ENCODE peak calls at places on chromosome 3, in nine cellular contexts. E is mammary epithelial cell, U is stomach, H is psoas muscle, O is BE2C, X is adrenal gland, P is heart right ventricle, M is H9, F is cardiac muscle cell. B is an unnamed sample. For H3K4me1 and H3K27me3, the result is how much of the 10 kb centered on the place peaks cover.

GRCh38 chr3:29758108-29759020 is 477.5 kb downstream of the RBMS3 start:
- DNase-seq in P (no peak), H (no peak), M (no peak), E (peak), O (no peak), F (peak), X (peak), U (no peak), B (no peak)

GRCh38 chr3:52473031-52473430 is 17.6 kb downstream of the NISCH start:
- DNase-seq in E (no peak), H (no peak), U (no peak), M (no peak), O (no peak), F (no peak), P (no peak), X (no peak), B (no peak)

GRCh38 chr3:99413504-99413903 is 224.9 kb upstream of the COL8A1 start:
- DNase-seq in M (no peak), H (no peak), F (peak), U (no peak), P (no peak), X (no peak), E (peak), O (no peak), B (no peak)

GRCh38 chr3:153103406-153103945 is 58.5 kb upstream of the RAP2B start:
- DNase-seq in E (no peak), U (no peak), M (no peak), H (no peak), X (no peak), P (no peak), F (no peak), O (no peak), B (no peak)

GRCh38 chr3:158709666-158710083 is 22.6 kb downstream of the RARRES1 start:
- DNase-seq in U (no peak), M (no peak), F (peak), H (no peak), X (peak), O (peak), P (no peak), E (peak), B (no peak)

GRCh38 chr3:28476194-28476593 is 127.6 kb upstream of the AZI2 start:
- DNase-seq in H (no peak), X (no peak), O (no peak), F (peak), M (no peak), E (peak), P (no peak), U (no peak), B (no peak)

GRCh38 chr3:34012102-34012461 is 213.7 kb downstream of the PDCD6IP start:
- DNase-seq in P (no peak), F (peak), H (no peak), X (peak), U (no peak), M (no peak), E (peak), O (no peak), B (no peak)

GRCh38 chr3:194330160-194330559 is 21.0 kb downstream of the CPN2 start:
- DNase-seq in X (no peak), M (no peak), E (no peak), U (no peak), F (no peak), P (no peak), O (no peak), H (no peak), B (no peak)

GRCh38 chr3:127074900-127075360 is 92.0 kb downstream of the PLXNA1 start:
- DNase-seq in H (peak), M (no peak), P (no peak), O (peak), U (no peak), F (peak), E (peak), X (peak), B (peak)

GRCh38 chr3:15781637-15782402 is 16.0 kb downstream of the ANKRD28 start:
- DNase-seq in H (no peak), P (no peak), O (no peak), E (no peak), U (no peak), M (no peak), X (no peak), F (peak), B (no peak)

GRCh38 chr3:186826316-186826977 is 16.1 kb upstream of the ADIPOQ start:
- DNase-seq in F (no peak), E (no peak), U (no peak), X (no peak), O (no peak), M (no peak), H (no peak), P (no peak), B (peak)

GRCh38 chr3:66372681-66373350 is 128.0 kb downstream of the LRIG1 start:
- DNase-seq in O (peak), P (peak), H (no peak), U (no peak), M (peak), E (no peak), F (no peak), X (no peak), B (peak)

GRCh38 chr3:55649554-55649953 is 162.4 kb upstream of the WNT5A start:
- DNase-seq in E (no peak), H (no peak), F (no peak), M (no peak), P (no peak), U (no peak), O (no peak), X (no peak), B (no peak)

DNA sequence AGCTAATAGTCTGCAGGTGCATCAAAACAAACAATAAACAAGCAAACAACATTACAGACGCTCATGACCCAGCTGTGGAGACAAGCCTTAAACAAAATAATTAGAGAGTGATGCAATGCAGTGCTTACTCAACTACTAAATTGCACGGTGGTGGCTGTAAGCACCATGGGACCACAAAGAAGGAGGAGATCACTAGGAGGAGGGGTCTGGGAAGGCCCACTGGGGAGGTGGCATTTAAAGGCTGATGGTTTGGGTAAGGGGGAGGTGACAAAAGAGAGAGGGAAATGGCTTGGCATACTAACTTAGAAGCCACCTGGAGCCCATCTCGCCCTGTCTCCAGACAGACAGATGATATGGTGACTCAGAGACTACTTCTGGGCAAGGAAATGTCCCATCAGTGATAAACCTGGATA is 516.7 kb downstream of the FOXP1 start:
- DNase-seq in O (no peak), H (no peak), U (no peak), F (peak), E (peak), X (no peak), M (no peak), P (no peak), B (no peak)
- H3K4me1 ChIP-seq in O (under half), H (under half), U (half or more), F (under half), E (half or more), X (under half), M (under half), P (half or more), B (under half)

GRCh38 chr3:10504161-10505049 is 981 bp downstream of the ATP2B2 start:
- DNase-seq in F (no peak), P (no peak), E (no peak), O (peak), U (no peak), H (no peak), M (no peak), X (no peak), B (no peak)
- TF ChIP-seq CTCF in F (no peak), P (no peak), E (no peak), O (peak), U (no peak), H (no peak), M (no peak), X (no peak), B (peak)

DNA sequence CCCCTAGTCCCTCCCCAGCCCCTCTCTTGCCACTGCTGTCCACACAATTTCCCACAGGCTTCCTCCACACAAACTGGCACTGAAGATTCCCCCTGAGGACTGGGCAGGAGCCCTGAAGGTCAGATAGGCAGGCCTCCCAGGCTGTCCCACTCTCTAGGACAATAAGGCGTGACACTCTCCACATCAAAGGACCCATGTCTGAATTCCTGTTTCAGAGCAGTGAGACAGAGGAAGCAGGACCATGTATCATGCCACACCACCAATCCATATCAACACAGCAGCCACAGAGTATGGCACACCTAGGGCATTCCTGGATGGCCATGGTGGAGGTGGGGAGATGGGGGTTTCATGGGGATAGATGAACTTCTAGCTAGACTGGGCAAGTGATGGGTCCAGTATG is 13.8 kb upstream of the CCR1 start:
- DNase-seq in M (no peak), F (no peak), U (no peak), H (no peak), X (no peak), P (no peak), O (no peak), E (no peak), B (no peak)
- H3K27me3 ChIP-seq in M (under half), F (under half), U (under half), H (under half), X (under half), P (under half), O (under half), E (under half), B (under half)

GRCh38 chr3:177356113-177356512 is 158.8 kb upstream of the TBL1XR1 start:
- DNase-seq in X (no peak), F (no peak), H (no peak), E (no peak), M (no peak), O (no peak), P (no peak), U (no peak), B (no peak)

GRCh38 chr3:177358968-177359600 is 161.8 kb upstream of the TBL1XR1 start:
- DNase-seq in M (peak), P (peak), H (peak), O (peak), F (peak), E (peak), U (peak), X (peak), B (peak)

GRCh38 chr3:177359601-177360357 is 162.5 kb upstream of the TBL1XR1 start:
- DNase-seq in O (peak), P (peak), E (peak), X (peak), F (peak), H (peak), M (peak), U (peak), B (peak)

GRCh38 chr3:177358085-177358967 is 161.0 kb upstream of the TBL1XR1 start:
- DNase-seq in P (peak), H (peak), M (peak), O (peak), X (peak), E (peak), U (peak), F (peak), B (peak)

DNA sequence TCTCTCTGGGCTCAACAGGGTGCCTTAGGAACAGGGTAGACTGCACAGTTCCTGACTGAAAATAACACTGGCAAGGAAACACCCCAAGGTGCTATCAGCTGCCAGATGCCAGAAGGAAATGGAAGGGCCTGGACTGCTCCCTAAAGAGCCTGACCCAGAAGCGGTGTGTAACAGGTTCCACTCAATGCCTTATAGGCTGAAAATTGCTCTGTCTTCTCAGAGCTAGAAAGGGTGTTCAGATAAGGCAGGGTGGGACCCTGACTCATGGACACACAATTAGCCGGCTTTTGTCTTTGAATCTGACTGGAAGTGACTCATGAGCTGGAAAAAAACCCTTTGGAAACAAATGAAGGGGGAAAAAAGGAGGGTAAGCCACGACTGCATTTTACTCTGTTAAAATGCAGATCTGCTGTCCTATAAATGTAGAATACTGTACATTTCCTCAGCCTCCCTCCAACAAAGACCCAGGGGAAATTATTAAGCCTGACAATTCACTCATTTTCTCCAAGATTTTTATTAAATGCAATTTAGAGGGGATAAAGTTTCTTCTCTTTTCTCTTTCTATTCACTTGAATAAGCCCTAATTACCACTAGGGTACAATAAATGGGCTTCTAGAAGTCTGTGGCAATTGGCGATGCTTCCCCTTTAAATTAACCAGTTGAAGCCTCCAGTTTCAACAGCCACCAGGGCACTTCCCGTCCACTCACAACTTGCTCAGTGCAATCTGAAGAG is 160.2 kb upstream of the TBL1XR1 start:
- DNase-seq in E (peak), O (peak), U (peak), M (no peak), H (no peak), P (peak), X (peak), F (peak), B (peak)
- H3K4me1 ChIP-seq in E (under half), O (under half), U (half or more), M (under half), H (half or more), P (half or more), X (under half), F (under half), B (under half)

GRCh38 chr3:49023775-49024174 is 1.9 kb downstream of the NDUFAF3 start:
- DNase-seq in U (no peak), P (no peak), F (no peak), X (no peak), E (no peak), O (no peak), H (no peak), M (no peak), B (no peak)

GRCh38 chr3:49022751-49023171 is 840 bp downstream of the NDUFAF3 start:
- DNase-seq in O (no peak), M (no peak), P (no peak), E (peak), X (no peak), H (no peak), F (no peak), U (no peak), B (peak)

GRCh38 chr3:49020335-49021212 is 1.3 kb upstream of the NDUFAF3 start:
- DNase-seq in P (peak), O (no peak), H (peak), M (no peak), U (peak), F (no peak), E (no peak), X (peak), B (peak)

GRCh38 chr3:49021213-49021812 is 608 bp upstream of the NDUFAF3 start:
- DNase-seq in O (peak), F (peak), U (peak), P (peak), M (peak), X (peak), H (peak), E (peak), B (peak)

GRCh38 chr3:49021813-49022720 is at the start of gene NDUFAF3:
- DNase-seq in M (peak), H (peak), O (peak), U (peak), P (peak), E (peak), X (peak), F (peak), B (peak)
- TF ChIP-seq CTCF in M (peak), H (peak), O (peak), U (peak), P (peak), E (peak), X (peak), F (peak), B (peak)

GRCh38 chr3:184383033-184383740 is 3.3 kb downstream of the CHRD start:
- DNase-seq in X (no peak), M (no peak), P (no peak), O (no peak), H (no peak), U (no peak), E (no peak), F (no peak), B (no peak)

GRCh38 chr3:184384342-184384741 is 4.5 kb downstream of the CHRD start:
- DNase-seq in H (no peak), X (no peak), M (no peak), F (no peak), P (no peak), O (no peak), U (no peak), E (no peak), B (no peak)

GRCh38 chr3:184380627-184381260 is 890 bp downstream of the CHRD start:
- DNase-seq in H (no peak), X (no peak), P (no peak), U (no peak), E (no peak), O (no peak), F (no peak), M (no peak), B (peak)

GRCh38 chr3:184381261-184382224 is 1.7 kb downstream of the CHRD start:
- DNase-seq in E (no peak), O (peak), F (no peak), P (no peak), U (no peak), H (peak), X (peak), M (no peak), B (peak)

DNA sequence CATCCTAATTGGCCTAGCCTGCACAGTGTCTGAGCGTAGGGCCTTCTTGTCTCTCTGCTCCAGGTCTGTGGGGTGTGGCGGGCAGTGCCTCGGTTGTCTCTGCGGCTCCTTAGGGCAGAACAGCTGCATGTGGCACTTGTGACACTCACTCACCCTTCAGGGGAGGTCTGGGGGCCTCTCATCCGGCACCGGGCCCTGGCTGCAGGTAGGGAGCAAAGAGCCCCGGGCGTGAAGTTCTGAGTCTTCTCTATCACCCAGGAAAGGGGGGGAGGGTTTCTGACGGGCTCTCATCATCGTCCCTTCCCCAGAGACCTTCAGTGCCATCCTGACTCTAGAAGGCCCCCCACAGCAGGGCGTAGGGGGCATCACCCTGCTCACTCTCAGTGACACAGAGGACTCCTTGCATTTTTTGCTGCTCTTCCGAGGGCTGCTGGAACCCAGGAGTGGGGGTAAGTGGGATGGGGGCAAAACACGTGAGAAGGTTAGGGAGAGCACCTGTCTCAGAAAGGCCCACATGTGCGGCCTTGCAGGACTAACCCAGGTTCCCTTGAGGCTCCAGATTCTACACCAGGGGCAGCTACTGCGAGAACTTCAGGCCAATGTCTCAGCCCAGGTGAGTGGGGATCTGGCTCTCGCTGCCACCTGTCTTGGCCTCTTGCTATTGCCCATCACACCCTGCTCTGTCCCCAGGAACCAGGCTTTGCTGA is 2.6 kb downstream of the CHRD start:
- DNase-seq in P (no peak), M (no peak), H (no peak), E (no peak), U (no peak), O (no peak), X (no peak), F (no peak), B (no peak)
- H3K27me3 ChIP-seq in P (under half), M (under half), H (under half), E (under half), U (under half), O (under half), X (under half), F (under half), B (under half)

DNA sequence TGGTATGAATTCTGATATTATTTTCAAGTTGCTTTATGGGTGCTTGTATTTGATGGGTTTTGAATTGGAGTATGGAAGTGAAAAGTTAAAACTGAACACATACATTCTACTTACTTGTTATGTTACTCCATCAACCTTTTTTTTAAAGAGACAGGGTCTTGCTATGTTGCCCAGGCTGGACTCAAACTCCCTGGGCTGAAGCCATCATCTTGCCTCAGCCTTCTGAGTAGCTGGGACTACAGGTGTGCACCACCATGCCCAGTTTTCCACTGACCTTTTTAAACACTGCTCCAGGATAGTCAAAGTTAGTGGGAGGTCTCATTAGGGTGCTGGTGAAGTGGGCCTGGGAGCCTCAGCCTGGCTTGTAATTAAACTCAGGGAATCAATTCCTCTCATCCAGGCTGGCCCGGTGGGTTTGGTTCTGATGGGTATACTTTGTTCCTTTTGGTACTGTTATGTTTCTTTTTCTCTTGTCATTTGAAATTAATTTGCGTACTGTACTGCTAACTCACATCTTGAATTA is 66.7 kb downstream of the FNDC3B start:
- DNase-seq in F (no peak), O (no peak), H (no peak), U (no peak), X (no peak), M (no peak), P (no peak), E (no peak), B (no peak)
- H3K4me1 ChIP-seq in F (half or more), O (under half), H (under half), U (half or more), X (under half), M (under half), P (half or more), E (half or more), B (under half)

DNA sequence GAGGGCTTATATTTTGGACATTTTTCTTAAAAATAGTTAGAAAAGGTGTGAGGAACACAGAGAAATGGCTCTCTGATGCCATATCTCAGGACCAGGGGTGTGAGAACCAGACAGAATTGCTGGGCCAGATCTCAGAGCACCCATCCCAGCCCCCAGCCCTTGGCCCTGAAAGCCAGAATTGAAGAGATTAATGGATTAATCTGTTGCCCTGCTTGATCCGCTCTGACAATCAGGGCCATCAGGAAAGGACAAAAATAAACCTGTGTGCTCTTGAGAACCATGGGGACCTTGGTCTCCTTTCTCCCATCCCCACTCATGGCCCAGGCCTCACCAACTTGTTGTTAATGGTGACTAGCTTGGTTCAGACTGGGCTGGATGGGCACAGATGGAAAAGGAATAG is 113.5 kb downstream of the CADPS start:
- DNase-seq in X (no peak), E (no peak), O (no peak), U (no peak), H (no peak), P (no peak), M (no peak), F (no peak), B (no peak)
- TF ChIP-seq CTCF in X (no peak), E (no peak), O (no peak), U (no peak), H (no peak), P (no peak), M (no peak), F (no peak), B (no peak)